ENCODE peak calls at places on chromosomes 1 and 21, in eight cellular contexts. Z is GM23338, O is aorta, I is right cardiac atrium, X is fibroblast of lung, B is cardiac muscle cell, T is neuronal stem cell, E is breast epithelium. V is an unnamed sample.

GRCh38 chr1:34275150-34275549 is 98.4 kb downstream of the C1orf94 start:
- DNase-seq in Z (no peak), O (no peak), I (no peak), X (no peak), B (no peak), T (no peak), E (no peak), V (no peak)

GRCh38 chr21:37257526-37257966 is 9.6 kb downstream of the VPS26C start:
- DNase-seq in Z (peak; percentile 61), O (no peak), I (peak; percentile 33), X (peak; percentile 33), B (no peak), T (no peak), E (no peak), V (peak; percentile 68)

GRCh38 chr1:23651069-23651808 is 40.4 kb upstream of the RPL11 start:
- DNase-seq in Z (no peak), O (peak; percentile 67), I (peak; percentile 86), X (no peak), B (no peak), T (no peak), E (peak; percentile 45), V (peak; percentile 82)

GRCh38 chr1:153608089-153608672 is 4.8 kb downstream of the S100A16 start:
- DNase-seq in Z (peak; percentile 39), O (no peak), I (no peak), X (no peak), B (no peak), T (no peak), E (peak; percentile 65), V (no peak)

GRCh38 chr1:73180661-73181540 is 898.6 kb upstream of the NEGR1 start:
- DNase-seq in Z (no peak), O (no peak), I (no peak), X (no peak), B (no peak), T (no peak), E (no peak), V (no peak)

GRCh38 chr21:45482899-45483821 is 59.1 kb downstream of the SLC19A1 start:
- DNase-seq in Z (no peak), O (peak; percentile 72), I (no peak), X (no peak), B (no peak), T (no peak), E (no peak), V (no peak)

GRCh38 chr1:15314328-15315281 is 67.6 kb downstream of the FHAD1 start:
- DNase-seq in Z (no peak), O (no peak), I (no peak), X (no peak), B (no peak), T (no peak), E (no peak), V (no peak)

GRCh38 chr1:117339866-117340357 is 27.3 kb upstream of the MAN1A2 start:
- DNase-seq in Z (peak; percentile 46), O (no peak), I (peak; percentile 12), X (peak; percentile 61), B (peak; percentile 68), T (no peak), E (peak; percentile 38), V (no peak)

GRCh38 chr1:40393173-40393572 is 19.6 kb downstream of the SMAP2 start:
- DNase-seq in Z (no peak), O (no peak), I (no peak), X (no peak), B (no peak), T (no peak), E (no peak), V (no peak)

GRCh38 chr1:40389871-40390560 is 16.5 kb downstream of the SMAP2 start:
- DNase-seq in Z (no peak), O (no peak), I (no peak), X (peak; percentile 51), B (no peak), T (no peak), E (no peak), V (no peak)

GRCh38 chr1:40390857-40391256 is 17.3 kb downstream of the SMAP2 start:
- DNase-seq in Z (no peak), O (no peak), I (no peak), X (no peak), B (no peak), T (no peak), E (no peak), V (no peak)

GRCh38 chr1:40392206-40392605 is 18.7 kb downstream of the SMAP2 start:
- DNase-seq in Z (no peak), O (no peak), I (no peak), X (peak; percentile 80), B (no peak), T (peak; percentile 26), E (no peak), V (no peak)

DNA sequence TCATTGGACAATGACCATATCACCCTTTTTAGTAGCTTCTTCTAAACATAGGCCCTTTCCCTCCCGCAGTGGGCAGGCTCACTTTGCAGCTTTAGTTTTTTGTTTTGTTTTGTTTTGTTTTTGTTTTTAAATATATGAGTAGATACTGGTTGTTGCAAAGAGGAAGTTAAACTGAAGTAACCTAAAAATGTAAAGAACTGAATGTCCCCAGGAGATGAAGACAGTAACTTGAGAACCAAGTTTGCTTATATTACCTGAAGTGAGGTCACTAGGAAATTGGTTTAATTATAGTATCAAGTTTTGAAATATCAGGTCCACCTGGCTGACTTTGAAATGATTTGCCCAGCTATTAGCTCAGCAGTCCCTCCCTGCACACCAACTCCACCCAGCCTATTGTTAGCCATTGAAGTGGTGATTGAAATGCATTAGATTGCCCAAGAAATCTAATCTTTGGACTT is 18.2 kb downstream of the SMAP2 start:
- DNase-seq in Z (no peak), O (no peak), I (no peak), X (no peak), B (no peak), T (no peak), E (no peak), V (no peak)
- H3K4me1 ChIP-seq in Z (no peaks in the 10 kb centered on the region), O (peaks cover 3% of the 10 kb centered on the region), I (peaks cover 8% of the 10 kb centered on the region), X (peaks cover 22% of the 10 kb centered on the region), B (no peaks in the 10 kb centered on the region), T (no peaks in the 10 kb centered on the region), E (no peaks in the 10 kb centered on the region), V (no peaks in the 10 kb centered on the region)

DNA sequence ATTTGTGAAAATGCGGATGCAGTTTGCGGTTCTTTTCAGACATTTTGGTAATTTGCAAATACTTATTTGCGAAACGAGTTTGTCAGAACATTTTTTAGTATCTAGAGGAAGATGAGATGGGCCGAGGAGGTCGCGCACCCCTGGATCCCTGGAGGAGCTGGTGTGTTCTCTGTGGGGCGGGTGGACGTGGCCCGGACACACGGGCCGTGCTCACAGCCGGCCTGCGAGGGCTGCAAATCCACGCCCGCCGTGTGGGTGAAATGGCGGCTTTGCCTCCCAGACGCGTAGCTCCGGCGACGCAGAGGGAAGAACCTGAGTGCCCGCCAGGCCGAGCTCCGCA is 9.3 kb upstream of the TTLL10 start:
- DNase-seq in Z (no peak), O (no peak), I (no peak), X (no peak), B (no peak), T (no peak), E (no peak), V (no peak)
- H3K4me1 ChIP-seq in Z (peaks cover 14% of the 10 kb centered on the region), O (no peaks in the 10 kb centered on the region), I (no peaks in the 10 kb centered on the region), X (no peaks in the 10 kb centered on the region), B (no peaks in the 10 kb centered on the region), T (peaks cover 18% of the 10 kb centered on the region), E (peaks cover 4% of the 10 kb centered on the region), V (no peaks in the 10 kb centered on the region)

DNA sequence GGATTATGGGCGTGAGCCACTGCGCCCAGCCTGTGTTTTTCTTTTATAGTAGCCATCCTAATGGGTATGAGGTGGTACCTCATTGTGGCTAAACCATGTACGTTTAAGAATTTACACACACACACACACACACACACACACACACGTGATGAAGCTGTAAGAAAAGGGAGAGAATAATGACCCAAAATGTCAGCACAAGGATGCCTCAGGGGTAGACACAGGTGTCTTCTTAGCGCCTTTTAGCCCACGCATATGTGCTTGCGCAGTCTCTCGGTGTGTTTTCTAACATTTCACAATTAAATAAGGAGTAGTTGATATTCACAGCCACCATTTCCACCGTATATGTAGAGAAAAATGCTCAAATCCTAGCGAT is 782 bp upstream of the PFKL start:
- DNase-seq in Z (no peak), O (no peak), I (no peak), X (peak; percentile 20), B (no peak), T (no peak), E (no peak), V (no peak)
- H3K4me1 ChIP-seq in Z (no peaks in the 10 kb centered on the region), O (no peaks in the 10 kb centered on the region), I (peaks cover 3% of the 10 kb centered on the region), X (peaks cover 5% of the 10 kb centered on the region), B (peaks cover 11% of the 10 kb centered on the region), T (peaks cover 25% of the 10 kb centered on the region), E (no peaks in the 10 kb centered on the region), V (peaks cover 28% of the 10 kb centered on the region)

GRCh38 chr1:111139234-111139955 is 498 bp downstream of the DRAM2 start:
- DNase-seq in Z (peak; percentile 84), O (peak; percentile 54), I (no peak), X (peak; percentile 68), B (peak; percentile 65), T (peak; percentile 65), E (peak; percentile 21), V (peak; percentile 30)

GRCh38 chr1:111131693-111132092 is 8.2 kb downstream of the DRAM2 start:
- DNase-seq in Z (no peak), O (no peak), I (no peak), X (no peak), B (no peak), T (no peak), E (no peak), V (no peak)

GRCh38 chr1:111127923-111128643 is 11.8 kb downstream of the DRAM2 start:
- DNase-seq in Z (no peak), O (no peak), I (no peak), X (no peak), B (no peak), T (no peak), E (no peak), V (no peak)

DNA sequence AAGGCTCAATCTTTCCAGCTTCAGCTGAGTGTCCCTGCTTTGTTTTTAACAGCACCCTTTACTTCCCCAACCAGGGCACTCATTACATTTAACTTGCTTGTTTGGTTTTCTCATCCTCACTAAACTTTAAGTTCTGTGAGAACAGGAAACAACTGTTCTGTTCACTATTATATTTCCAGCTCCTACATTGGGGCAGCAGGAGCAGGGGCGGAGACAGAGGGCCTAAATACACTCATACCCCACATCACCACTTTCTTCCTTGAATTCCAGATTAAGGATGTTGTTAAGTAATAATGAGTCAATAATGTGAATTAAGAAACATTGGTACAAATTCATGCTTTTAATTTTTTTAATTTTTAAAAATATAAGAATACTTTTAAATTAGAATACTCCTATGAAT is 6.0 kb downstream of the DRAM2 start:
- DNase-seq in Z (no peak), O (no peak), I (no peak), X (no peak), B (no peak), T (no peak), E (no peak), V (no peak)
- H3K4me1 ChIP-seq in Z (peaks cover 9% of the 10 kb centered on the region), O (no peaks in the 10 kb centered on the region), I (no peaks in the 10 kb centered on the region), X (no peaks in the 10 kb centered on the region), B (peaks cover 2% of the 10 kb centered on the region), T (peaks cover 3% of the 10 kb centered on the region), E (no peaks in the 10 kb centered on the region), V (no peaks in the 10 kb centered on the region)

DNA sequence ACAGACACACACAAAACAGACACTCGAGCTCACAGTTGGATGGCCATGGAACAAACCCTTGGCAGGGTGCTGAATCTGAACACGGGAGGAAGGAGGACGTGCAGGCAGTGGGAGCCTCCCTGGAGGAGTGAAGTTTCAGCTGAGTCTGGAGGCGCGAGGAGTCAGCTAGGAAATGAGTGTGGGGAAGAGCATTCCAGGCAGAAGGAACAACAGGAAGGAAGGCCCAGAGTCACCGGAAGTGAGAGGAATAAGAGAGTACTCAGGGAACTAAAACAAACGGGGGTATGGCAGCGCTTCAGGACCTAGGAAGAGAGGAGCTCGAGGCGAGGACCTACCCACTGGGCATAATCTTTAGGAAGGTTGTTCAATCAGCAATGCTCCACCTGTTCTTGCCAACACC is 137.3 kb downstream of the SYF2 start:
- DNase-seq in Z (no peak), O (no peak), I (no peak), X (no peak), B (no peak), T (no peak), E (no peak), V (no peak)
- H3K4me1 ChIP-seq in Z (no peaks in the 10 kb centered on the region), O (no peaks in the 10 kb centered on the region), I (no peaks in the 10 kb centered on the region), X (no peaks in the 10 kb centered on the region), B (no peaks in the 10 kb centered on the region), T (no peaks in the 10 kb centered on the region), E (no peaks in the 10 kb centered on the region), V (no peaks in the 10 kb centered on the region)

V was measured in right lobe of liver.